ENCODE peak calls at places on chromosomes 5 and 9, in seven cellular contexts. N is thoracic aorta, X is uterus, M is stomach, Q is fibroblast of lung, W is small intestine, R is WERI-Rb-1. F is an unnamed sample. For H3K27me3, the result is how much of the 10 kb centered on the place peaks cover.

GRCh38 chr5:98796197-98796972 is 22.9 kb downstream of the RGMB start:
- DNase-seq in N (no peak), X (peak), M (no peak), Q (peak), W (peak), R (peak), F (peak)

GRCh38 chr9:94785211-94786169 is 59.0 kb downstream of the AOPEP start:
- DNase-seq in N (no peak), X (no peak), M (no peak), Q (no peak), W (no peak), R (no peak), F (no peak)

GRCh38 chr9:91151014-91151740 is 210.5 kb downstream of the AUH start:
- DNase-seq in N (no peak), X (no peak), M (no peak), Q (peak), W (peak), R (no peak), F (no peak)

GRCh38 chr5:10719965-10720364 is 41.1 kb downstream of the DAP start:
- DNase-seq in N (no peak), X (no peak), M (peak), Q (peak), W (peak), R (no peak), F (no peak)

GRCh38 chr5:42994285-42995151 is 45.6 kb downstream of the ANXA2R start:
- DNase-seq in N (no peak), X (peak), M (peak), Q (peak), W (peak), R (peak), F (peak)

GRCh38 chr5:33299621-33300208 is 141.1 kb upstream of the TARS1 start:
- DNase-seq in N (no peak), X (no peak), M (no peak), Q (peak), W (peak), R (no peak), F (no peak)

GRCh38 chr9:137583957-137584356 is 5.2 kb upstream of the DPH7 start:
- DNase-seq in N (no peak), X (no peak), M (no peak), Q (no peak), W (no peak), R (no peak), F (no peak)

GRCh38 chr5:95273956-95274520 is 10.9 kb downstream of the MCTP1 start:
- DNase-seq in N (no peak), X (no peak), M (no peak), Q (no peak), W (no peak), R (no peak), F (no peak)

GRCh38 chr5:74241751-74242140 is 398.8 kb downstream of the ENC1 start:
- DNase-seq in N (no peak), X (no peak), M (no peak), Q (no peak), W (no peak), R (no peak), F (no peak)

GRCh38 chr9:18939943-18940342 is 93.1 kb downstream of the SAXO1 start:
- DNase-seq in N (no peak), X (no peak), M (no peak), Q (no peak), W (peak), R (no peak), F (no peak)

GRCh38 chr9:6923081-6923480 is 165.3 kb downstream of the KDM4C start:
- DNase-seq in N (no peak), X (no peak), M (no peak), Q (no peak), W (no peak), R (no peak), F (no peak)

GRCh38 chr5:15880201-15880600 is 299.4 kb downstream of the MARCHF11 start:
- DNase-seq in N (no peak), X (no peak), M (no peak), Q (no peak), W (no peak), R (no peak), F (no peak)

GRCh38 chr5:69279517-69279916 is 44.8 kb downstream of the CDK7 start:
- DNase-seq in N (no peak), X (no peak), M (no peak), Q (no peak), W (no peak), R (no peak), F (no peak)

GRCh38 chr9:124351672-124352468 is 63.4 kb downstream of the PSMB7 start:
- DNase-seq in N (no peak), X (no peak), M (no peak), Q (no peak), W (no peak), R (no peak), F (no peak)

GRCh38 chr9:132591244-132591643 is 8.8 kb downstream of the BARHL1 start:
- DNase-seq in N (no peak), X (no peak), M (no peak), Q (no peak), W (no peak), R (no peak), F (no peak)
- H3K27me3 ChIP-seq in N (under half), X (under half), M (half or more), Q (under half), W (under half), R (half or more), F (half or more)

GRCh38 chr5:3596261-3596825 is 711 bp downstream of the IRX1 start:
- DNase-seq in N (no peak), X (no peak), M (no peak), Q (no peak), W (no peak), R (no peak), F (no peak)

GRCh38 chr5:3594514-3595101 is 1.0 kb upstream of the IRX1 start:
- DNase-seq in N (no peak), X (no peak), M (no peak), Q (no peak), W (no peak), R (peak), F (no peak)

GRCh38 chr5:3597002-3597726 is 1.5 kb downstream of the IRX1 start:
- DNase-seq in N (no peak), X (no peak), M (no peak), Q (no peak), W (no peak), R (no peak), F (no peak)

GRCh38 chr5:3593771-3594513 is 1.7 kb upstream of the IRX1 start:
- DNase-seq in N (no peak), X (no peak), M (no peak), Q (no peak), W (no peak), R (no peak), F (no peak)

DNA sequence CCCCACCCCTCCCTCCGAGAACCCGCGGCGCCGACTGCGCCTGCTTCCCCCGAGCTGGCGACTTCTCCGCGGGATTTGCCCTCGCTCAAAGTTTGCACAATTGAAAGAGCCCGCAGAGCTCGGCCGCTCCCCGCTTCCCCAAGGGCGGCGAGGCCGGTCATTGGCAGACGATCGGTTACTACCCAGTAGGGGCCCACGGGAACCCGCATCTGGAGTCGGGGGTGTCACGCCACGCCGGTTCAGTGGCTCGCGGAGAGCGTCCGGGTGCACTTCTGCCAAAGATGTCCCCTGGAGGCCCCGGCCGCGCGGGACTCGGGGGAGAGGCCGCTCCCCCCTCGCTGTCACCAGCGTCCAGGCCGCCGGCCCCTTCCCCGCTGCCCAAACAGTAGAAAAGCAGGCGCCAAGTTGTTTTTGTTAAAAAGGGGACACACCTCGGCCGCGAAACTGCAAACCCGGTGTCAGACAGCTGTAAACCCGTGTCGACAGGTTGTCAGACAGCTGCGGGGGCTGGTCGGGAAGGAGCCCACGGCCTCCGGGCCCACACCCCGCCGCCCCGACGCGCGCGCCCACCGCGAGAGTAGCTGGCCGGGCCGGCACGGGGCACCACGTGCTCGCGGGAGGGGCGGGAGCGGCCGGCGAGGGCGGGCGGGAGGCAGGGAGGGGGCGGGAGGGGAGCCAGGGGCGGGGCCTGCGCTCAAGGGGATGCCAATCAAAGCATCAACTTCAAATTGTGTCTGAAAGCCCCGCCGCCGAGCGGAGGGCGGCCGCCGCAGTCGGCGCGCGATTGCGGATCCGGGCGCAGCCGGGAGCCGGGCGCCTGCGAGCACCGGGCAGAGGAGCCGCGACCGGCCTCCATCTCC is at the start of gene IRX1:
- DNase-seq in N (no peak), X (no peak), M (no peak), Q (no peak), W (no peak), R (no peak), F (no peak)
- H3K4me3 ChIP-seq in N (peak), X (no peak), M (peak), Q (no peak), W (no peak), R (peak), F (no peak)

GRCh38 chr5:55821731-55822512 is 29.2 kb upstream of the IL31RA start:
- DNase-seq in N (no peak), X (no peak), M (peak), Q (peak), W (no peak), R (no peak), F (peak)
- H3K27me3 ChIP-seq in N (under half), X (under half), M (under half), Q (under half), W (under half), R (under half), F (half or more)

GRCh38 chr5:140965905-140966292 is 377 bp upstream of the PCDHAC2 start:
- DNase-seq in N (no peak), X (no peak), M (no peak), Q (no peak), W (no peak), R (no peak), F (peak)
- H3K4me3 ChIP-seq in N (peak), X (peak), M (peak), Q (peak), W (peak), R (peak), F (peak)

F was measured in BE2C.